ENCODE peak calls at places on chromosomes 2 and 18, in eight cellular contexts. U is hippocampal formation; J is NCI-H774; H is CD8-positive, alpha-beta T cell; A is adrenal gland; M is H54; S is ELR; V is nucleus accumbens. I is an unnamed sample.

GRCh38 chr2:69588945-69589344 is 54.6 kb downstream of the AAK1 start:
- DNase-seq in U (no peak), J (no peak), H (no peak), A (no peak), M (no peak), S (no peak), V (no peak), I (no peak)

GRCh38 chr2:167335627-167336026 is 447.3 kb downstream of the XIRP2 start:
- DNase-seq in U (no peak), J (no peak), H (no peak), A (no peak), M (no peak), S (peak; percentile 66), V (no peak), I (no peak)

GRCh38 chr2:105257981-105258380 is 16.4 kb downstream of the GPR45 start:
- DNase-seq in U (no peak), J (no peak), H (no peak), A (no peak), M (no peak), S (peak; percentile 70), V (no peak), I (no peak)

GRCh38 chr2:238929242-238930081 is 81.6 kb downstream of the TWIST2 start:
- DNase-seq in U (peak; percentile 31), J (no peak), H (no peak), A (peak; percentile 50), M (no peak), S (no peak), V (peak; percentile 12), I (no peak)

GRCh38 chr2:109208071-109208950 is 79.3 kb downstream of the SH3RF3 start:
- DNase-seq in U (no peak), J (peak; percentile 11), H (no peak), A (peak; percentile 16), M (no peak), S (peak; percentile 80), V (no peak), I (no peak)

GRCh38 chr2:211014376-211014775 is 458.0 kb downstream of the CPS1 start:
- DNase-seq in U (no peak), J (no peak), H (no peak), A (no peak), M (no peak), S (no peak), V (no peak), I (no peak)

GRCh38 chr2:107747964-107748583 is 78.6 kb upstream of the RGPD4 start:
- DNase-seq in U (no peak), J (no peak), H (no peak), A (no peak), M (no peak), S (no peak), V (no peak), I (no peak)

GRCh38 chr2:18209934-18210639 is 331.6 kb downstream of the KCNS3 start:
- DNase-seq in U (no peak), J (peak; percentile 48), H (no peak), A (no peak), M (no peak), S (peak; percentile 25), V (no peak), I (no peak)

GRCh38 chr2:45685299-45685698 is 33.8 kb downstream of the PRKCE start:
- DNase-seq in U (no peak), J (no peak), H (no peak), A (no peak), M (no peak), S (no peak), V (no peak), I (no peak)

GRCh38 chr2:74975016-74975415 is 16.6 kb downstream of the POLE4 start:
- DNase-seq in U (no peak), J (peak; percentile 42), H (no peak), A (no peak), M (no peak), S (no peak), V (no peak), I (no peak)

GRCh38 chr2:98736464-98736889 is 5.5 kb upstream of the MGAT4A start:
- DNase-seq in U (no peak), J (no peak), H (no peak), A (no peak), M (no peak), S (peak; percentile 45), V (no peak), I (no peak)

GRCh38 chr2:44774826-44775492 is 166.5 kb upstream of the SIX3 start:
- DNase-seq in U (no peak), J (no peak), H (no peak), A (no peak), M (no peak), S (no peak), V (no peak), I (no peak)

GRCh38 chr2:101502095-101502494 is 27.2 kb upstream of the RFX8 start:
- DNase-seq in U (no peak), J (no peak), H (no peak), A (no peak), M (no peak), S (no peak), V (no peak), I (no peak)

GRCh38 chr2:203873921-203874631 is 6.5 kb downstream of the CTLA4 start:
- DNase-seq in U (no peak), J (peak; percentile 31), H (no peak), A (no peak), M (no peak), S (no peak), V (no peak), I (no peak)

GRCh38 chr2:107542314-107542740 is 284.4 kb upstream of the RGPD4 start:
- DNase-seq in U (no peak), J (no peak), H (no peak), A (no peak), M (no peak), S (no peak), V (no peak), I (no peak)

GRCh38 chr2:113012436-113013335 is 7.4 kb downstream of the IL36A start:
- DNase-seq in U (no peak), J (no peak), H (no peak), A (no peak), M (peak; percentile 16), S (peak; percentile 33), V (no peak), I (no peak)

GRCh38 chr2:232876071-232876977 is 6.3 kb downstream of the SNORC start:
- DNase-seq in U (no peak), J (peak; percentile 68), H (no peak), A (no peak), M (no peak), S (no peak), V (peak; percentile 50), I (no peak)

GRCh38 chr2:42901076-42901645 is 108.8 kb upstream of the HAAO start:
- DNase-seq in U (no peak), J (no peak), H (no peak), A (no peak), M (no peak), S (peak; percentile 75), V (no peak), I (no peak)

GRCh38 chr18:27948981-27949380 is 227.9 kb downstream of the CDH2 start:
- DNase-seq in U (no peak), J (no peak), H (no peak), A (no peak), M (no peak), S (no peak), V (no peak), I (no peak)

GRCh38 chr2:25218134-25218533 is 49.8 kb upstream of the POMC start:
- DNase-seq in U (no peak), J (no peak), H (no peak), A (no peak), M (no peak), S (no peak), V (no peak), I (no peak)

GRCh38 chr18:63405986-63406385 is 16.3 kb downstream of the VPS4B start:
- DNase-seq in U (no peak), J (no peak), H (no peak), A (peak; percentile 86), M (no peak), S (no peak), V (no peak), I (no peak)

GRCh38 chr2:219914577-219914976 is 287.1 kb downstream of the SLC4A3 start:
- DNase-seq in U (no peak), J (no peak), H (no peak), A (no peak), M (no peak), S (no peak), V (no peak), I (no peak)

GRCh38 chr2:26609133-26609532 is 32.0 kb downstream of the CIB4 start:
- DNase-seq in U (no peak), J (no peak), H (no peak), A (no peak), M (no peak), S (no peak), V (no peak), I (no peak)

GRCh38 chr18:46546111-46546640 is 110.8 kb downstream of the LOXHD1 start:
- DNase-seq in U (no peak), J (no peak), H (no peak), A (no peak), M (no peak), S (no peak), V (no peak), I (no peak)

GRCh38 chr18:13619505-13620205 is 106.7 kb downstream of the FAM210A start:
- DNase-seq in U (no peak), J (no peak), H (no peak), A (no peak), M (no peak), S (no peak), V (no peak), I (no peak)

GRCh38 chr2:157747695-157748370 is 119.2 kb upstream of the ACVR1C start:
- DNase-seq in U (no peak), J (no peak), H (no peak), A (no peak), M (no peak), S (peak; percentile 27), V (no peak), I (no peak)

GRCh38 chr2:65108778-65109177 is 21.1 kb downstream of the RAB1A start:
- DNase-seq in U (no peak), J (no peak), H (no peak), A (no peak), M (no peak), S (no peak), V (no peak), I (no peak)

GRCh38 chr2:58976374-58977055 is 735.4 kb upstream of the FANCL start:
- DNase-seq in U (no peak), J (no peak), H (no peak), A (no peak), M (no peak), S (no peak), V (no peak), I (no peak)

GRCh38 chr2:203646266-203646864 is 60.1 kb upstream of the CD28 start:
- DNase-seq in U (no peak), J (no peak), H (no peak), A (no peak), M (no peak), S (no peak), V (no peak), I (no peak)

GRCh38 chr2:70870790-70871189 is 35.2 kb upstream of the CD207 start:
- DNase-seq in U (no peak), J (no peak), H (no peak), A (no peak), M (no peak), S (no peak), V (no peak), I (no peak)

GRCh38 chr2:55010915-55011314 is 39.3 kb downstream of the RTN4 start:
- DNase-seq in U (no peak), J (no peak), H (no peak), A (peak; percentile 44), M (no peak), S (peak; percentile 38), V (no peak), I (no peak)

GRCh38 chr18:9716780-9717563 is 8.9 kb downstream of the RAB31 start:
- DNase-seq in U (no peak), J (no peak), H (no peak), A (peak; percentile 2), M (no peak), S (no peak), V (no peak), I (no peak)

GRCh38 chr2:161312996-161313395 is 4.8 kb downstream of the PSMD14 start:
- DNase-seq in U (no peak), J (no peak), H (no peak), A (no peak), M (no peak), S (peak; percentile 63), V (no peak), I (no peak)

GRCh38 chr2:217325810-217326209 is 465.9 kb upstream of the TNP1 start:
- DNase-seq in U (no peak), J (no peak), H (no peak), A (no peak), M (no peak), S (no peak), V (no peak), I (no peak)

I was measured in NK-92 treated with Interleukin-12 subunit alpha and Interleukin-12 subunit beta, amount 100 ng/mL, for 24 hours.